ENCODE peak calls at places on chromosomes 6 and 20, in five cellular contexts. Q, R, I, T and L are unnamed samples.
A peak's percentile ranks its signal among the peaks of the same experiment; 100 is the strongest.

GRCh38 chr6:4599924-4600323 is 176.3 kb upstream of the CDYL start:
- DNase-seq in Q (no peak), R (peak; percentile 23), I (no peak), T (no peak), L (peak; percentile 43)

GRCh38 chr20:38043512-38044300 is 10.2 kb downstream of the RPRD1B start:
- DNase-seq in Q (no peak), R (no peak), I (no peak), T (peak; percentile 17), L (no peak)

GRCh38 chr6:139955366-139956155 is 581.1 kb upstream of the CITED2 start:
- DNase-seq in Q (no peak), R (no peak), I (no peak), T (no peak), L (no peak)

GRCh38 chr6:68635706-68636513 is 828 bp downstream of the ADGRB3 start:
- DNase-seq in Q (peak; percentile 45), R (no peak), I (no peak), T (no peak), L (peak; percentile 45)

GRCh38 chr6:108348655-108349349 is 53.9 kb downstream of the AFG1L start:
- DNase-seq in Q (no peak), R (no peak), I (no peak), T (no peak), L (no peak)

GRCh38 chr20:16575390-16576140 is 2.3 kb upstream of the KIF16B start:
- DNase-seq in Q (no peak), R (no peak), I (no peak), T (no peak), L (no peak)

GRCh38 chr20:48451401-48451800 is 376.4 kb downstream of the PREX1 start:
- DNase-seq in Q (no peak), R (no peak), I (no peak), T (no peak), L (no peak)

GRCh38 chr6:26473758-26474438 is 16.1 kb downstream of the BTN2A1 start:
- DNase-seq in Q (peak; percentile 69), R (peak; percentile 87), I (peak; percentile 66), T (peak; percentile 50), L (peak; percentile 97)

GRCh38 chr6:34901930-34902329 is 12.9 kb downstream of the ANKS1A start:
- DNase-seq in Q (no peak), R (no peak), I (no peak), T (no peak), L (peak; percentile 53)

GRCh38 chr6:158009935-158010585 is 28.4 kb downstream of the SYNJ2 start:
- DNase-seq in Q (no peak), R (no peak), I (no peak), T (no peak), L (no peak)

GRCh38 chr6:31091680-31092079 is 20.7 kb downstream of the C6orf15 start:
- DNase-seq in Q (no peak), R (no peak), I (no peak), T (no peak), L (no peak)

GRCh38 chr6:53696351-53696750 is 30.8 kb upstream of the KLHL31 start:
- DNase-seq in Q (no peak), R (no peak), I (no peak), T (no peak), L (no peak)

GRCh38 chr20:22582960-22583772 is 1.2 kb downstream of the FOXA2 start:
- DNase-seq in Q (no peak), R (no peak), I (no peak), T (no peak), L (peak; percentile 20)

GRCh38 chr6:144879436-144879835 is 594.3 kb downstream of the UTRN start:
- DNase-seq in Q (peak; percentile 11), R (no peak), I (no peak), T (no peak), L (no peak)

GRCh38 chr6:64838726-64839125 is 868.3 kb downstream of the EYS start:
- DNase-seq in Q (no peak), R (no peak), I (no peak), T (no peak), L (peak; percentile 25)
- TF ChIP-seq CTCF in Q (peak; percentile 39), R (peak; percentile 33), I (no peak), T (no peak), L (no peak)

DNA sequence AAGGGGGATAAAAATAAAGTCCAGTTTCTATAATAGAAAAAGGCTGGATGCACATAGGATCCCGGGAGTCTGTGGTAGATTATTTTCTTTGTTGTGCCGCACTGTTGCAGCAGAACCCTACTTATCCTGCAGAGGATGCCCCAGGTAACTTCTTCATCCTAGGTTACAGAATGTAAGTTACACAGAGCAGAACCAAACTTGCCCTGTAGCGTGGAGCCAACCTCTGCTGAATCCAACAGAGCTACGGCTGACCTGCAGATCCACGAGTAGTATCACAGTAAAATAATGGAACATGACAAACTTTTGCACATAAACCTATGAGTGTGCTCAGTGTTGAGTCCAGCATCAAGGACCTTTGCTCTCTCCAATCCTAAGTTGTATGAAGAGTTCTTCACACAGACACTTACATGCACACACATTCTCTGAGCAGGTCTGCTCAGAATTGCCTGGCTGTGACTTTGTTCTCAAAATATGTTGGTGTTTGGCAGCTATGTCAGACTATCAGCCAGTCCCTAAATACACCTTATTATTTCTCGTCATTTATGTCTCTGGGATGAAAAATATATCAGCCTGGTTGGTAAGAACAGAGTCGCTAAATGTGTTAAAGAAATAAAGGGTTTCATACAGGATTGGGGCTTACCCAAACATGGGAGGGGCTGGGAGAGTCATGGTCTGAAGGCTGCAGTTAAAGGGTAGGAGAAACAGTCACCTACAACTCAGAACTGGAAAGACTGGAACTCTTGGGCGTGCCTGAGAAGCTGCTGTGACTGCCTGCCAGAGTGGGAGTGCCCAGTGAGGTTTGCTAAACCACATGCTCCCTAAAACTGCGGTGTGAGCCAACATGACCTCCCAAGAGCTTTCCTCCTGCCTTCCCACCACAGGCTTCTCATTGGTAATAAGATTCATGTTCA is 165.1 kb upstream of the SLC24A3 start:
- DNase-seq in Q (no peak), R (no peak), I (no peak), T (peak; percentile 66), L (no peak)
- TF ChIP-seq CTCF in Q (no peak), R (no peak), I (no peak), T (no peak), L (no peak)

GRCh38 chr6:74939309-74939708 is 266.5 kb downstream of the COL12A1 start:
- DNase-seq in Q (no peak), R (no peak), I (no peak), T (no peak), L (peak; percentile 5)
- TF ChIP-seq CTCF in Q (no peak), R (no peak), I (no peak), T (no peak), L (no peak)

GRCh38 chr6:81130071-81130470 is 622.4 kb downstream of the TENT5A start:
- DNase-seq in Q (no peak), R (no peak), I (no peak), T (no peak), L (no peak)

GRCh38 chr6:81128671-81129070 is 623.8 kb downstream of the TENT5A start:
- DNase-seq in Q (no peak), R (no peak), I (no peak), T (no peak), L (no peak)

GRCh38 chr6:81126150-81126549 is 626.3 kb downstream of the TENT5A start:
- DNase-seq in Q (no peak), R (no peak), I (no peak), T (no peak), L (no peak)

DNA sequence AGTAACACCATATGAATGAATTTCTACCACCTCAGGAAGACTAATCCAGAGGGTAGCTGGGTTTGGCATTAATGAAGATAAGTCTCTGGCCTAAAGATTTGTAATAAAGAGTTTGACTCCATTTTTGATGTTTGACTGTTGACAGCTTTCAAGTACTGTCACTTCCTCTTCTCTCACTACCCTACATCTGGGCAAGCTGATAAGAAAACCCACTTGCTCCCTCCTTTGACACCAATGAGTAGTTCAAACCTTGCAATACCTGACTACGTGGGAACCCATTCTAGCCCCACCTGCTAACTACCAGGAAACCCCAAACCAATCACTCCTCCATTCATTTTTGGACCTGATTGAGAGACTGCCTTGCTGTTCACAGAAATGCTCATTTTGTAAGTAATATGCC is 621.5 kb downstream of the TENT5A start:
- DNase-seq in Q (no peak), R (no peak), I (no peak), T (no peak), L (no peak)
- TF ChIP-seq CTCF in Q (no peak), R (no peak), I (no peak), T (no peak), L (no peak)

GRCh38 chr20:63236116-63236837 is 572 bp downstream of the BIRC7 start:
- DNase-seq in Q (no peak), R (no peak), I (no peak), T (no peak), L (no peak)

GRCh38 chr20:63233061-63233344 is 2.7 kb upstream of the BIRC7 start:
- DNase-seq in Q (no peak), R (no peak), I (no peak), T (no peak), L (no peak)

GRCh38 chr20:63235399-63235983 is at the start of gene BIRC7:
- DNase-seq in Q (no peak), R (no peak), I (peak; percentile 47), T (no peak), L (no peak)

GRCh38 chr20:63233924-63234323 is 1.8 kb upstream of the BIRC7 start:
- DNase-seq in Q (no peak), R (no peak), I (no peak), T (no peak), L (no peak)

GRCh38 chr20:63234693-63235398 is 859 bp upstream of the BIRC7 start:
- DNase-seq in Q (no peak), R (no peak), I (peak; percentile 51), T (no peak), L (peak; percentile 24)
- TF ChIP-seq CTCF in Q (peak; percentile 7), R (peak; percentile 52), I (peak; percentile 64), T (no peak), L (peak; percentile 59)